ENCODE peak calls at places on chromosomes 7 and 10, in nine cellular contexts. One of them, this sample, is unnamed.

GRCh38 chr10:29783211-29783947 is 148.6 kb upstream of the SVIL start:
- DNase-seq in H1: no peak
- DNase-seq in SK-N-SH: no peak
- DNase-seq in GM12878: no peak
- DNase-seq in ovary: no peak
- DNase-seq in K562: no peak
- DNase-seq in A549: no peak
- DNase-seq in HepG2: no peak
- DNase-seq in transverse colon: no peak
- DNase-seq in this sample: no peak

GRCh38 chr10:3432089-3432488 is 259.5 kb upstream of the PITRM1 start:
- DNase-seq in SK-N-SH: no peak
- DNase-seq in A549: no peak
- DNase-seq in transverse colon: no peak
- DNase-seq in H1: no peak
- DNase-seq in ovary: no peak
- DNase-seq in GM12878: no peak
- DNase-seq in K562: no peak
- DNase-seq in HepG2: no peak
- DNase-seq in this sample: no peak

GRCh38 chr10:73956476-73957338 is 41.2 kb upstream of the VCL start:
- DNase-seq in HepG2: no peak
- DNase-seq in GM12878: peak
- DNase-seq in A549: no peak
- DNase-seq in K562: peak
- DNase-seq in H1: no peak
- DNase-seq in transverse colon: no peak
- DNase-seq in SK-N-SH: no peak
- DNase-seq in ovary: no peak
- DNase-seq in this sample: no peak

GRCh38 chr7:69564454-69565417 is 33.5 kb upstream of the AUTS2 start:
- DNase-seq in K562: no peak
- DNase-seq in A549: no peak
- DNase-seq in HepG2: peak
- DNase-seq in transverse colon: no peak
- DNase-seq in GM12878: peak
- DNase-seq in H1: no peak
- DNase-seq in SK-N-SH: peak
- DNase-seq in ovary: peak
- DNase-seq in this sample: no peak

GRCh38 chr7:100545636-100546128 is 6.7 kb downstream of the AGFG2 start:
- DNase-seq in H1: no peak
- DNase-seq in ovary: peak
- DNase-seq in HepG2: peak
- DNase-seq in GM12878: peak
- DNase-seq in K562: peak
- DNase-seq in transverse colon: peak
- DNase-seq in SK-N-SH: peak
- DNase-seq in A549: peak
- DNase-seq in this sample: no peak

GRCh38 chr7:82313269-82313668 is 130.3 kb downstream of the CACNA2D1 start:
- DNase-seq in A549: no peak
- DNase-seq in ovary: no peak
- DNase-seq in transverse colon: no peak
- DNase-seq in HepG2: no peak
- DNase-seq in H1: no peak
- DNase-seq in K562: no peak
- DNase-seq in SK-N-SH: no peak
- DNase-seq in GM12878: no peak
- DNase-seq in this sample: no peak

GRCh38 chr10:121595806-121596667 is 2.2 kb downstream of the FGFR2 start:
- DNase-seq in H1: peak
- DNase-seq in SK-N-SH: no peak
- DNase-seq in GM12878: no peak
- DNase-seq in HepG2: no peak
- DNase-seq in A549: no peak
- DNase-seq in K562: no peak
- DNase-seq in ovary: no peak
- DNase-seq in transverse colon: no peak
- DNase-seq in this sample: no peak

GRCh38 chr10:10092581-10092980 is 925.1 kb upstream of the CELF2 start:
- DNase-seq in GM12878: no peak
- DNase-seq in HepG2: no peak
- DNase-seq in ovary: peak
- DNase-seq in A549: no peak
- DNase-seq in H1: peak
- DNase-seq in SK-N-SH: no peak
- DNase-seq in transverse colon: no peak
- DNase-seq in K562: no peak
- DNase-seq in this sample: no peak

GRCh38 chr10:14688606-14689005 is 86.1 kb downstream of the FAM107B start:
- DNase-seq in HepG2: no peak
- DNase-seq in transverse colon: no peak
- DNase-seq in A549: no peak
- DNase-seq in ovary: no peak
- DNase-seq in K562: no peak
- DNase-seq in H1: no peak
- DNase-seq in GM12878: no peak
- DNase-seq in SK-N-SH: peak
- DNase-seq in this sample: no peak

GRCh38 chr10:59700709-59701108 is 8.9 kb downstream of the SLC16A9 start:
- DNase-seq in ovary: no peak
- DNase-seq in SK-N-SH: no peak
- DNase-seq in transverse colon: no peak
- DNase-seq in A549: no peak
- DNase-seq in HepG2: no peak
- DNase-seq in GM12878: no peak
- DNase-seq in K562: no peak
- DNase-seq in H1: no peak
- DNase-seq in this sample: no peak

GRCh38 chr10:75253281-75254220 is 17.8 kb upstream of the COMTD1 start:
- DNase-seq in GM12878: no peak
- DNase-seq in SK-N-SH: no peak
- DNase-seq in K562: no peak
- DNase-seq in HepG2: no peak
- DNase-seq in ovary: no peak
- DNase-seq in H1: no peak
- DNase-seq in A549: no peak
- DNase-seq in transverse colon: no peak
- DNase-seq in this sample: no peak

GRCh38 chr10:7457478-7458316 is 46.9 kb upstream of the SFMBT2 start:
- DNase-seq in transverse colon: no peak
- DNase-seq in HepG2: no peak
- DNase-seq in A549: no peak
- DNase-seq in H1: no peak
- DNase-seq in SK-N-SH: no peak
- DNase-seq in ovary: no peak
- DNase-seq in GM12878: peak
- DNase-seq in K562: no peak
- DNase-seq in this sample: no peak

GRCh38 chr10:80598084-80598798 is 60.5 kb downstream of the SH2D4B start:
- DNase-seq in GM12878: peak
- DNase-seq in SK-N-SH: no peak
- DNase-seq in H1: no peak
- DNase-seq in transverse colon: no peak
- DNase-seq in ovary: no peak
- DNase-seq in A549: no peak
- DNase-seq in K562: no peak
- DNase-seq in HepG2: no peak
- DNase-seq in this sample: no peak

GRCh38 chr10:31401287-31401686 is 82.3 kb downstream of the ZEB1 start:
- DNase-seq in transverse colon: no peak
- DNase-seq in GM12878: no peak
- DNase-seq in A549: no peak
- DNase-seq in K562: no peak
- DNase-seq in HepG2: no peak
- DNase-seq in SK-N-SH: no peak
- DNase-seq in H1: no peak
- DNase-seq in ovary: no peak
- DNase-seq in this sample: no peak

GRCh38 chr7:139321071-139321745 is 19.9 kb upstream of the FMC1 start:
- DNase-seq in SK-N-SH: no peak
- DNase-seq in GM12878: no peak
- DNase-seq in transverse colon: no peak
- DNase-seq in H1: peak
- DNase-seq in A549: peak
- DNase-seq in K562: peak
- DNase-seq in HepG2: peak
- DNase-seq in ovary: no peak
- DNase-seq in this sample: no peak

GRCh38 chr7:360454-361100 is 70.6 kb downstream of the FOXL3 start:
- DNase-seq in ovary: no peak
- DNase-seq in HepG2: no peak
- DNase-seq in transverse colon: no peak
- DNase-seq in SK-N-SH: no peak
- DNase-seq in K562: no peak
- DNase-seq in H1: no peak
- DNase-seq in A549: no peak
- DNase-seq in GM12878: no peak
- DNase-seq in this sample: no peak

GRCh38 chr10:68721673-68721963 is 579 bp downstream of the CCAR1 start:
- DNase-seq in GM12878: no peak
- DNase-seq in A549: no peak
- DNase-seq in transverse colon: no peak
- DNase-seq in SK-N-SH: no peak
- DNase-seq in HepG2: no peak
- DNase-seq in H1: no peak
- DNase-seq in K562: peak
- DNase-seq in ovary: no peak
- DNase-seq in this sample: no peak

GRCh38 chr10:14926722-14927416 is 27.0 kb downstream of the DCLRE1C start:
- DNase-seq in H1: no peak
- DNase-seq in K562: no peak
- DNase-seq in A549: no peak
- DNase-seq in HepG2: no peak
- DNase-seq in GM12878: peak
- DNase-seq in SK-N-SH: no peak
- DNase-seq in ovary: no peak
- DNase-seq in transverse colon: no peak
- DNase-seq in this sample: no peak

GRCh38 chr7:101436857-101437576 is 74.3 kb downstream of the COL26A1 start:
- DNase-seq in HepG2: no peak
- DNase-seq in H1: peak
- DNase-seq in GM12878: no peak
- DNase-seq in transverse colon: peak
- DNase-seq in A549: peak
- DNase-seq in K562: peak
- DNase-seq in SK-N-SH: peak
- DNase-seq in ovary: no peak
- DNase-seq in this sample: no peak

DNA sequence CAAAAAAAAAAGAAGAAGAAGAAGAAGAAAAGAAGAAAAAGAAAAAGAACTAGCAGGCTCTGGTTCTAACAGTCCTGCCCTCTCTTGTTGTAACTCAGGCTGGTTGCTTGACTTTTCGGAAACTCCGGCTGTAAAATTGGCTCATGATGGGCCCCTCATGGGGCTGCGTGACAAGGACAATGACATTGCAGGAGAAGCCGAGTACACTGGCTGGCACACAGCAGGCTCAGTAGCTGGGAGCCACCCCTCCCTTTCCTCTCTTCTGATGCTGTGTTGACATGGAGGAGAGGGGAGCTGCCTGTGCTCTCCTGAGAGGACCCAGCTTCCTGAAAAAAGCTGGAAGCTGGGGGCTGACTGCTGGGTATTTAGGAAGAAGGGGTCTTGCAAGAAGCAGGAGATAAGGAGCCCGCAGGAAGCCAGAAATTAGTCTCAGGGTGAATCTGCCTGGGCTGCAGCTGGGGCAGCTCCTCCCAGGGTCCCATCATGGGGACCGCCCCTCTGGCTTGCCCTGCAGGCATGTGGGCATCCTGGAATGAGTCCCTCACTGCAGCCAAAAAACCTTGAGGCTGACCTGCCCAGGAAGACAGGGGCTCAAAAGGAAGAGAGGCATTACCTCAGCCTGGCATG is 14.6 kb upstream of the GPR26 start:
- DNase-seq in K562: no peak
- DNase-seq in SK-N-SH: no peak
- DNase-seq in transverse colon: no peak
- DNase-seq in ovary: no peak
- DNase-seq in GM12878: no peak
- DNase-seq in A549: no peak
- DNase-seq in H1: peak
- DNase-seq in HepG2: no peak
- DNase-seq in this sample: no peak
- TF ChIP-seq EP300 in K562: no peak
- TF ChIP-seq EP300 in SK-N-SH: no peak
- TF ChIP-seq EP300 in transverse colon: no peak
- TF ChIP-seq EP300 in ovary: no peak
- TF ChIP-seq EP300 in GM12878: no peak
- TF ChIP-seq EP300 in A549: no peak
- TF ChIP-seq EP300 in H1: no peak
- TF ChIP-seq EP300 in HepG2: no peak
- TF ChIP-seq EP300 in this sample: no peak

DNA sequence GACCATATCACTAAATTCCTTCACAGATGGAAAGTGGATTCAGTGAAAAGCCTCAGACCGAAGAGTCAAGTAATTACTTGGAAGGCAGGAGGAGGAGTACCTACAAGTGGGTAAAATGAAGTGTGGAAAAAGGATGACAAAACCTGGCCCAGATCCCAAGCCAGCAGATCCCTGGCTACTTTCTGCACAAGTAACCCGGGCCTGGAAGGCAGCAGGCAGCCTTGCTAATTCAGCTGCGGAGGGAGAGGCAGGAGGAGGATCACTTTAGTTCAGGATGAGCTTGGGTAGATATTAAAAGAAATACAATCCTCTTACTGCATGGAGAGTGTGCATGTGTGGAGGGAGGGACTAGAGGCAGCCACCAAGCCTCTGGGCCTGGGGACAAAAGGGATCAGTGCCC is 1.6 kb downstream of the AMPH start:
- DNase-seq in H1: no peak
- DNase-seq in A549: no peak
- DNase-seq in transverse colon: no peak
- DNase-seq in SK-N-SH: no peak
- DNase-seq in HepG2: no peak
- DNase-seq in K562: no peak
- DNase-seq in ovary: no peak
- DNase-seq in GM12878: no peak
- DNase-seq in this sample: no peak
- TF ChIP-seq EP300 in H1: no peak
- TF ChIP-seq EP300 in A549: no peak
- TF ChIP-seq EP300 in transverse colon: no peak
- TF ChIP-seq EP300 in SK-N-SH: no peak
- TF ChIP-seq EP300 in HepG2: no peak
- TF ChIP-seq EP300 in K562: no peak
- TF ChIP-seq EP300 in ovary: no peak
- TF ChIP-seq EP300 in GM12878: no peak
- TF ChIP-seq EP300 in this sample: no peak

GRCh38 chr7:135169141-135169935 is 1.2 kb downstream of the CYREN start:
- DNase-seq in ovary: no peak
- DNase-seq in A549: peak
- DNase-seq in H1: peak
- DNase-seq in GM12878: no peak
- DNase-seq in HepG2: peak
- DNase-seq in transverse colon: peak
- DNase-seq in K562: peak
- DNase-seq in SK-N-SH: peak
- DNase-seq in this sample: no peak
- TF ChIP-seq EP300 in ovary: no peak
- TF ChIP-seq EP300 in A549: no peak
- TF ChIP-seq EP300 in H1: no peak
- TF ChIP-seq EP300 in GM12878: peak
- TF ChIP-seq EP300 in HepG2: no peak
- TF ChIP-seq EP300 in transverse colon: no peak
- TF ChIP-seq EP300 in K562: peak
- TF ChIP-seq EP300 in SK-N-SH: no peak
- TF ChIP-seq EP300 in this sample: no peak

GRCh38 chr10:17923728-17924127 is 28.0 kb upstream of the SLC39A12 start:
- DNase-seq in H1: no peak
- DNase-seq in K562: no peak
- DNase-seq in A549: peak
- DNase-seq in GM12878: no peak
- DNase-seq in ovary: no peak
- DNase-seq in HepG2: no peak
- DNase-seq in transverse colon: peak
- DNase-seq in SK-N-SH: no peak
- DNase-seq in this sample: no peak
- TF ChIP-seq EP300 in H1: no peak
- TF ChIP-seq EP300 in K562: no peak
- TF ChIP-seq EP300 in A549: no peak
- TF ChIP-seq EP300 in GM12878: no peak
- TF ChIP-seq EP300 in ovary: no peak
- TF ChIP-seq EP300 in HepG2: no peak
- TF ChIP-seq EP300 in transverse colon: no peak
- TF ChIP-seq EP300 in SK-N-SH: peak
- TF ChIP-seq EP300 in this sample: no peak

This sample was measured in tibial nerve.